ENCODE peak calls at places on chromosomes 12 and 14, in four cellular contexts. A is GM23338, U is PC-3, R is neural progenitor cell. H is an unnamed sample.

GRCh38 chr12:97552410-97553050 is 89.9 kb downstream of the RMST start:
- DNase-seq in A (peak; percentile 25), U (no peak), R (no peak), H (no peak)

GRCh38 chr12:83841620-83842019 is 1071.0 kb downstream of the SLC6A15 start:
- DNase-seq in A (no peak), U (peak; percentile 57), R (no peak), H (no peak)

GRCh38 chr14:29687071-29687765 is 240.4 kb downstream of the PRKD1 start:
- DNase-seq in A (no peak), U (no peak), R (no peak), H (no peak)

GRCh38 chr12:67911789-67912188 is 77.5 kb upstream of the IFNG-AS1 start:
- DNase-seq in A (no peak), U (no peak), R (no peak), H (no peak)

GRCh38 chr14:94346841-94347240 is 23.7 kb upstream of the SERPINA6 start:
- DNase-seq in A (no peak), U (no peak), R (no peak), H (no peak)

GRCh38 chr14:48563465-48563864 is 888.1 kb upstream of the MDGA2 start:
- DNase-seq in A (no peak), U (peak; percentile 94), R (peak; percentile 9), H (peak; percentile 77)

GRCh38 chr12:122227341-122227740 is 1.5 kb upstream of the DIABLO start:
- DNase-seq in A (no peak), U (no peak), R (no peak), H (no peak)

GRCh38 chr12:76622915-76623314 is 63.3 kb upstream of the OSBPL8 start:
- DNase-seq in A (no peak), U (no peak), R (no peak), H (no peak)

GRCh38 chr12:19382111-19382526 is 57.2 kb upstream of the AEBP2 start:
- DNase-seq in A (peak; percentile 57), U (peak; percentile 66), R (peak; percentile 16), H (peak; percentile 32)

GRCh38 chr12:130909111-130909510 is 37.2 kb downstream of the RAN start:
- DNase-seq in A (no peak), U (no peak), R (no peak), H (no peak)

GRCh38 chr12:79251356-79251755 is 386.8 kb downstream of the SYT1 start:
- DNase-seq in A (no peak), U (peak; percentile 83), R (no peak), H (no peak)

GRCh38 chr14:92877757-92878431 is 45.1 kb upstream of the CHGA start:
- DNase-seq in A (peak; percentile 51), U (no peak), R (peak; percentile 73), H (peak; percentile 31)

GRCh38 chr12:41932028-41932427 is 212.6 kb downstream of the GXYLT1 start:
- DNase-seq in A (no peak), U (no peak), R (no peak), H (no peak)

GRCh38 chr12:103879048-103879692 is 38.1 kb upstream of the NT5DC3 start:
- DNase-seq in A (no peak), U (no peak), R (no peak), H (no peak)

GRCh38 chr14:53608369-53608768 is 348.3 kb downstream of the BMP4 start:
- DNase-seq in A (no peak), U (peak; percentile 88), R (no peak), H (peak; percentile 67)

DNA sequence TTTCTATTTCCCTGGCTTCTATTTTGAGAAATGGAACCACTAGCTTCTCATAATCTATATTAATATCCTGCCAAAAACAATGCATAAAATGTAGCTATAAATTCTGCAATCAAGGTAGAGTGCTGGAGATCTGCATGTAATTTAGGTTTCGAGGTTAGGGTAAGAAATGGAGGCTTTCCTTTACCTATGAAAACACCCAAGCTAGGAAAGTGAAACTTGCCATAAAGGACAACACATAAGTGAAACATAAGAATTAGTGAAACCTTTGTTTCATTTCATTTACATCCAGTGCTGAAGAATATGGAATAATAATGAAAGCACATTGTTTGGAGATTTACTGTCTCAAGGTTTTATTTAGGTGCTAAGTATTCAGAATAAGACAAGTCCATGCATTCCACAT is 9.7 kb downstream of the CLEC2A start:
- DNase-seq in A (no peak), U (no peak), R (no peak), H (no peak)
- TF ChIP-seq EZH2phosphoT487 in A (no peak), U (no peak), R (no peak), H (no peak)

DNA sequence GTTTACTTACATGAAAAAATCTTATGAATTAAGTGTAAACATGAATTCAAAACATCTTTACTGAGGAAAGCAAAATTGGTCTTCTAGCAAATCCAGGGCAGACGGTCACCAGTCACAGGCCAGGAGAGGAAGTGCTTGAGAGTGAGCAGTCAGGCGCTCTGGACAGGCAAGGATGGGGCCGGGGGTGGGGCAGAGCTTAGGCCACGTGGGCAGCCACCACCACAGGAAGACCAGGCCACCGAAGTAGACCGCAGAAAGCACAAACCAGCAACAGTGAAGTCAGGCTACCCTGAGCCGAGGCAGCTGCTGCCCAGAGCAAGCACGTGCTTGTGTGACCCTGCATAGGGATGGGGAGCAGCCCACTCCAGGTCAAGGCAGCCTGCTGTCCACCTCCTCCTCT is 33.5 kb downstream of the SLC6A12 start:
- DNase-seq in A (no peak), U (no peak), R (no peak), H (no peak)
- TF ChIP-seq EZH2phosphoT487 in A (no peak), U (no peak), R (no peak), H (no peak)

GRCh38 chr12:25124493-25124892 is 70.5 kb downstream of the DNAI7 start:
- DNase-seq in A (no peak), U (no peak), R (no peak), H (no peak)
- TF ChIP-seq EZH2phosphoT487 in A (no peak), U (no peak), R (no peak), H (no peak)

DNA sequence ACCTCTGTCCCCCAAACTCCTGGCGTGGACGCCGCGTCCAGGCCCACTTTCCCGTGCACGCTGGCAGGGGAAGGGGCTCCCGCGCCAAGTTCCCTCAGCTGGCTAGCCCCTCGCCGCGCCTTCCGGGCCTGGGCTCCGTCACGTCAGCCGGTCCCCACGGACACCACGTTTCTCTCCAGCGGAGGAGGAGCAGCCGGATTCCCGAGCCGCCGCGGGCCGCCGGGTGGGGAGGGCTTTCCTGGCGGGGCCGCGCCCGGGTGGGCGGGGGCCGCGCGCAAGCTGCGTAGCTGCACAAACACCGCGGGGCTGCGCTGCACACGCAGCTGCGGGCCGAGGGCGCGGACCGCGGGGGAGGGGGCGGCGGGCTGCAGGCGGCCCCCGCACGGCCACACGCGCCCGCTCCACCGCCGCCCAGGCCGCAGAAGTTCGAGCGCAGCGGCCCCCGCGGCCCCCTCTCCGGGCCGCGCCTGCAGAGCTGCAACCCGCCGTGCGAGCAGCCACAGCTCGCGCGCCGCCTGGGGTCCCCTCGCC is 45.1 kb upstream of the PNMA1 start:
- DNase-seq in A (peak; percentile 15), U (peak; percentile 56), R (peak; percentile 68), H (peak; percentile 85)
- TF ChIP-seq EZH2phosphoT487 in A (no peak), U (no peak), R (no peak), H (no peak)

DNA sequence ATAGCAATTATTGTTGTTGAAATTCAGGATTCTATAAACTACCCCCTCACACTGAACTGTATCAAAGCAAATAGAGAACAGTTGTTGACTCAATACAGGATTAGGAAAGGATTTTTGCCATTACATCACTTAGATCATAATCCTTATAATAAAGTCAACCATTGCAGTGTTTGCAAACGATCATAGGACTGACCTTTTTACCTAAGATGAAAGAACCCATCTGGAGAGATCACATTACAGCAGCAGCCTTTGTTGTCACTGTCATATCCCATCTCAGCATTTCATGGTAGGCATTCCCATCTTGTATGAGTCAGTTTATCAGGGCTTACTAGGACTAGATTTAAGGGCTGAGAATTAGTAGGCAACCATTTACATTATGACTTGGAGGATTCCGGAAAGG is 96.0 kb downstream of the IPO8 start:
- DNase-seq in A (no peak), U (peak; percentile 22), R (no peak), H (peak; percentile 29)
- TF ChIP-seq EZH2phosphoT487 in A (no peak), U (no peak), R (no peak), H (peak; percentile 56)

DNA sequence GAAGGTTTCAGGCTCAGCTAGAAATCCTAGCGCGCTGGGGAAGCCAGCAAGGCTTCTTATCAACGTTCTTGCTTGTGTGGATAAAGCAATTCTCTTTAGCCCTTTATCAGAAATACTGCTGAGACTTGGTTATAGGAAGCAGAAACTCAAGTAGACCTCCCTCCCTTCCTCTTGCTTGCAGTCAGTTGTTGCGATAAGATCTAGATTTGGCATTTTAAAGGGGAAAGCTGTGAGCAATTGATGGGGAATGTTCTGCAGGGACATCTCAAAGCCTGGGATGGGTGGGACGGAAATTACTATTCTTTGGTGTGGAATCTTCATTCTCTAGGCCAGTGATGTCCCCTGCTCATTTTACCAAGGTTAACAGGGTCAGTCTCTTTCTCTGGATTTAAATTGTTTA is 76.4 kb upstream of the ANO4 start:
- DNase-seq in A (no peak), U (no peak), R (no peak), H (no peak)
- TF ChIP-seq EZH2phosphoT487 in A (no peak), U (no peak), R (no peak), H (no peak)

GRCh38 chr12:25971675-25972035 is 13.2 kb downstream of the RASSF8 start:
- DNase-seq in A (no peak), U (no peak), R (no peak), H (no peak)
- TF ChIP-seq EZH2phosphoT487 in A (no peak), U (no peak), R (no peak), H (no peak)

GRCh38 chr12:72270246-72270645 is 1.9 kb upstream of the TRHDE start:
- DNase-seq in A (no peak), U (no peak), R (no peak), H (no peak)

GRCh38 chr12:72271401-72271740 is 799 bp upstream of the TRHDE start:
- DNase-seq in A (peak; percentile 83), U (no peak), R (peak; percentile 88), H (no peak)

GRCh38 chr12:72267974-72268373 is 4.2 kb upstream of the TRHDE start:
- DNase-seq in A (peak; percentile 20), U (peak; percentile 52), R (no peak), H (no peak)

GRCh38 chr12:72269491-72269890 is 2.7 kb upstream of the TRHDE start:
- DNase-seq in A (no peak), U (peak; percentile 71), R (no peak), H (no peak)

GRCh38 chr12:72268386-72268785 is 3.8 kb upstream of the TRHDE start:
- DNase-seq in A (no peak), U (no peak), R (no peak), H (no peak)
- TF ChIP-seq EZH2phosphoT487 in A (no peak), U (no peak), R (no peak), H (no peak)

GRCh38 chr14:61466249-61466904 is 145.0 kb downstream of the PRKCH start:
- DNase-seq in A (peak; percentile 79), U (peak; percentile 91), R (peak; percentile 60), H (peak; percentile 71)
- TF ChIP-seq EZH2phosphoT487 in A (no peak), U (no peak), R (no peak), H (no peak)

DNA sequence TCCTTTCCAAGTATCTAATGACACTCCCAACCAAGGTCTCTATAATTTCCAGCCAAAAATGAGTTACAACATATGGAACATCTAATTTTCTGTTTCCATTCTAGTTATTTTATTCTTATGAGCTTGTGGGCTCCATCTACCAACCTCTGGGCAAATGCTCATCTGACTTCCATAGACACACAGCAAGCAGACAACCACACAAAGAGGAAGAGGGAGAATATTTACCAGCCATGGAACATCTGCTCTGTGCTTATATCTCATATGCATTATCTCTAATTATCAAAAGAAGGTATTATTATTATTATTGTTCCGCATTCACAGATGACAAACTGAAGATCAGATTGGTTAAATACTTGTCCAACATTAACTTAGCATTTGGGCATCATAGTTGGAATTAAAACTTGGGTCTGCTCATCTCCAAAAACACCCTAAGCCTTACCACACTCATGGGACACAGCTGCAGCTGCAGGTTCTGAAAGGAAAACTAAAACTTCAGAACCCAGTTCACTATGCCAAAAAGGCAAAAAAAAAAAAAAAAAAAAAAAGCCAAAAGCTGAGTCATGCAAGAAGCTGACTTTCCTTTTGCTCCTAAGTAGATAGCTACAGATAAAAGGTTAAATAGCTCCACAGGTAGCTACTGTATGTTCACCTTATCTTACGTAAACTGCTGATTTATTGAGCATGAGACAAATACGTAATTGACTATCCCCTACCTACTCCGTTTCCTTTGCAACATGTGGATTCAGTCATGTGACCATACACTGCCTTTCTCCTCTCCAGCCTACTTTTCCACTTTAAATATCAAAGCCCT is 23.6 kb upstream of the TCL1B start:
- DNase-seq in A (no peak), U (no peak), R (no peak), H (peak; percentile 37)
- TF ChIP-seq EZH2phosphoT487 in A (no peak), U (no peak), R (no peak), H (peak; percentile 73)

H was measured in hepatocyte.